ENCODE peak calls at places on chromosomes 3 and 15, in eight cellular contexts. One of them, this sample, is unnamed. For H3K4me1, the result is how much of the 10 kb centered on the place peaks cover.

GRCh38 chr3:148106062-148106461 is 591.6 kb upstream of the AGTR1 start:
- DNase-seq in upper lobe of right lung: no peak
- DNase-seq in endothelial cell of umbilical vein: no peak
- DNase-seq in heart left ventricle: no peak
- DNase-seq in aorta: no peak
- DNase-seq in OCI-LY7: no peak
- DNase-seq in A549: no peak
- DNase-seq in adrenal gland: no peak
- DNase-seq in this sample: no peak

GRCh38 chr3:178223876-178224275 is 312.4 kb upstream of the KCNMB2 start:
- DNase-seq in aorta: no peak
- DNase-seq in heart left ventricle: no peak
- DNase-seq in adrenal gland: no peak
- DNase-seq in OCI-LY7: no peak
- DNase-seq in endothelial cell of umbilical vein: no peak
- DNase-seq in A549: no peak
- DNase-seq in upper lobe of right lung: no peak
- DNase-seq in this sample: peak

GRCh38 chr3:59313365-59313764 is 263.5 kb upstream of the CFAP20DC start:
- DNase-seq in aorta: no peak
- DNase-seq in heart left ventricle: peak
- DNase-seq in OCI-LY7: peak
- DNase-seq in adrenal gland: peak
- DNase-seq in A549: peak
- DNase-seq in endothelial cell of umbilical vein: no peak
- DNase-seq in upper lobe of right lung: peak
- DNase-seq in this sample: no peak

GRCh38 chr15:29570121-29570930 is 251.9 kb downstream of the TJP1 start:
- DNase-seq in adrenal gland: no peak
- DNase-seq in upper lobe of right lung: no peak
- DNase-seq in A549: no peak
- DNase-seq in aorta: no peak
- DNase-seq in OCI-LY7: no peak
- DNase-seq in endothelial cell of umbilical vein: peak
- DNase-seq in heart left ventricle: no peak
- DNase-seq in this sample: no peak

GRCh38 chr15:42921049-42921731 is 612 bp upstream of the TTBK2 start:
- DNase-seq in aorta: peak
- DNase-seq in upper lobe of right lung: no peak
- DNase-seq in endothelial cell of umbilical vein: peak
- DNase-seq in OCI-LY7: peak
- DNase-seq in adrenal gland: peak
- DNase-seq in heart left ventricle: peak
- DNase-seq in A549: no peak
- DNase-seq in this sample: peak

GRCh38 chr15:82805994-82806406 is at the start of gene FSD2:
- DNase-seq in adrenal gland: no peak
- DNase-seq in aorta: no peak
- DNase-seq in upper lobe of right lung: no peak
- DNase-seq in heart left ventricle: peak
- DNase-seq in endothelial cell of umbilical vein: no peak
- DNase-seq in OCI-LY7: peak
- DNase-seq in A549: no peak
- DNase-seq in this sample: no peak

GRCh38 chr3:159852821-159853505 is 135.7 kb upstream of the IL12A start:
- DNase-seq in A549: peak
- DNase-seq in endothelial cell of umbilical vein: peak
- DNase-seq in adrenal gland: no peak
- DNase-seq in heart left ventricle: peak
- DNase-seq in aorta: peak
- DNase-seq in upper lobe of right lung: peak
- DNase-seq in OCI-LY7: no peak
- DNase-seq in this sample: peak

GRCh38 chr3:47867451-47868017 is 64.6 kb downstream of the DHX30 start:
- DNase-seq in adrenal gland: no peak
- DNase-seq in OCI-LY7: no peak
- DNase-seq in endothelial cell of umbilical vein: no peak
- DNase-seq in A549: no peak
- DNase-seq in upper lobe of right lung: no peak
- DNase-seq in heart left ventricle: no peak
- DNase-seq in aorta: no peak
- DNase-seq in this sample: no peak

GRCh38 chr3:150495563-150496168 is 50.6 kb downstream of the SERP1 start:
- DNase-seq in OCI-LY7: peak
- DNase-seq in heart left ventricle: no peak
- DNase-seq in endothelial cell of umbilical vein: peak
- DNase-seq in adrenal gland: no peak
- DNase-seq in A549: peak
- DNase-seq in aorta: no peak
- DNase-seq in upper lobe of right lung: no peak
- DNase-seq in this sample: peak

GRCh38 chr15:64949383-64950141 is 37.9 kb downstream of the ANKDD1A start:
- DNase-seq in upper lobe of right lung: no peak
- DNase-seq in endothelial cell of umbilical vein: no peak
- DNase-seq in A549: no peak
- DNase-seq in heart left ventricle: no peak
- DNase-seq in adrenal gland: no peak
- DNase-seq in OCI-LY7: no peak
- DNase-seq in aorta: no peak
- DNase-seq in this sample: no peak

GRCh38 chr3:132399054-132399929 is 18.0 kb upstream of the DNAJC13 start:
- DNase-seq in endothelial cell of umbilical vein: peak
- DNase-seq in A549: peak
- DNase-seq in upper lobe of right lung: no peak
- DNase-seq in aorta: no peak
- DNase-seq in adrenal gland: peak
- DNase-seq in heart left ventricle: no peak
- DNase-seq in OCI-LY7: peak
- DNase-seq in this sample: peak

GRCh38 chr15:99536422-99537033 is 29.3 kb upstream of the MEF2A start:
- DNase-seq in OCI-LY7: no peak
- DNase-seq in adrenal gland: peak
- DNase-seq in A549: peak
- DNase-seq in aorta: peak
- DNase-seq in heart left ventricle: peak
- DNase-seq in upper lobe of right lung: no peak
- DNase-seq in endothelial cell of umbilical vein: peak
- DNase-seq in this sample: peak

GRCh38 chr3:156256256-156256655 is 135.9 kb downstream of the KCNAB1 start:
- DNase-seq in OCI-LY7: no peak
- DNase-seq in heart left ventricle: no peak
- DNase-seq in endothelial cell of umbilical vein: peak
- DNase-seq in aorta: no peak
- DNase-seq in adrenal gland: no peak
- DNase-seq in upper lobe of right lung: no peak
- DNase-seq in A549: no peak
- DNase-seq in this sample: no peak

GRCh38 chr3:126207166-126207565 is 26.8 kb upstream of the ALDH1L1 start:
- DNase-seq in adrenal gland: no peak
- DNase-seq in A549: no peak
- DNase-seq in heart left ventricle: no peak
- DNase-seq in upper lobe of right lung: no peak
- DNase-seq in OCI-LY7: no peak
- DNase-seq in aorta: no peak
- DNase-seq in endothelial cell of umbilical vein: no peak
- DNase-seq in this sample: no peak

GRCh38 chr15:70866982-70867644 is 13.2 kb upstream of the LARP6 start:
- DNase-seq in upper lobe of right lung: no peak
- DNase-seq in OCI-LY7: no peak
- DNase-seq in aorta: no peak
- DNase-seq in adrenal gland: no peak
- DNase-seq in heart left ventricle: no peak
- DNase-seq in A549: no peak
- DNase-seq in endothelial cell of umbilical vein: no peak
- DNase-seq in this sample: no peak

GRCh38 chr3:120144267-120144666 is 50.0 kb upstream of the GSK3B start:
- DNase-seq in endothelial cell of umbilical vein: no peak
- DNase-seq in adrenal gland: no peak
- DNase-seq in heart left ventricle: no peak
- DNase-seq in upper lobe of right lung: no peak
- DNase-seq in A549: no peak
- DNase-seq in OCI-LY7: no peak
- DNase-seq in aorta: no peak
- DNase-seq in this sample: peak

DNA sequence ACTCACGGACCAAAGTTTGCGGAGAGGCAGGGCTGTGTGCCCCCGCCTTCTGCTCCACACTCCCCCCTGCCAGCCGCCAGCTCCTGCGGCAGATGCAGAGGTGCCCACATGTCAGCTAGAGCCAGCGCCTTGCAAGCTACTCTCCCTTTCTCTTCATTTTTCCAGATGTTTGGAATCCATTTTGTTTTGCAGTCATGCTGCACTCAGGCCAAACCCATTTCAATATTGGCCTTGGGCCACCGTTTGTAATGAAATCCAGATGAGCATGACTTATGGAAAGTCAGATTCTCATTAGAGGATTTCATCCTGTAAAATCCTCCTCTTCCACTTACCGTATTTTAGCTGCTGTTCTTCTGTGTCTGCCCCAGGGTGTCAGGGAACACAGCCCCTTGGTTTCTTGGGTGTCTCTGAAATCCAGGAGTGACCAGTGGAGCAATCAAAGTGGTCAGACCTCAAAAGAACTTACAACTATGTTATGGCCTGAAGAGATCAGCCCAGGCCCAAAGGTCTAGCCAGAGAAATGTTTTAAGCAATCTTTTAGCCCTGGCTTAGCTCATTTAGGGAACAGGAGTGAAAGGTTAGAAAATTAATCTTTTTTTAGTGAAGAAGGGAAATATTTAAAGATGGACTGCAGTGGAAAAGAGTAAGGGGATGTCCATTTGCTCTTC is 65.8 kb downstream of the AAGAB start:
- DNase-seq in A549: no peak
- DNase-seq in adrenal gland: no peak
- DNase-seq in upper lobe of right lung: no peak
- DNase-seq in heart left ventricle: no peak
- DNase-seq in OCI-LY7: no peak
- DNase-seq in endothelial cell of umbilical vein: no peak
- DNase-seq in aorta: no peak
- DNase-seq in this sample: no peak
- H3K4me1 ChIP-seq in A549: half or more
- H3K4me1 ChIP-seq in adrenal gland: under half
- H3K4me1 ChIP-seq in upper lobe of right lung: under half
- H3K4me1 ChIP-seq in heart left ventricle: half or more
- H3K4me1 ChIP-seq in OCI-LY7: under half
- H3K4me1 ChIP-seq in endothelial cell of umbilical vein: under half
- H3K4me1 ChIP-seq in aorta: under half
- H3K4me1 ChIP-seq in this sample: under half

DNA sequence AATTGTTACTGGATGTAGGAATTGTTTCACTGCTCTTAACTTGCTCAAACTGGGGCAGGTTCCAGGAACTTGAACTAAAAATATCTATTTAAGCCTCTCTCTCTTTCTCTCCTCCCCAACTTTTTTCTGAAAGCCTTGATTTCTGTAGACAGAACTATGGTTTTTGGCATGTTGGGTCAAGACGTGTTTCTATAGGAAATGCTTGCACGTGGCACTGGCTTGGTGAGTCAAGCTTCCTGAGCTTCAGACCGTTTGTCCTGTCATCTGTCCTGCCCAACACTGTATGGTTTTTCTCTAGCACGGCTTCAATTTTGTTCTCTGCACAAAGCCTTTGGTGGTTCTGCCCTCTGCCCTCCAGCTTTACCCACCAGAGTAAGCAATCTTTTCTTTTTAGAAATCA is 13.5 kb downstream of the EAF1 start:
- DNase-seq in endothelial cell of umbilical vein: peak
- DNase-seq in A549: no peak
- DNase-seq in heart left ventricle: no peak
- DNase-seq in adrenal gland: no peak
- DNase-seq in upper lobe of right lung: no peak
- DNase-seq in OCI-LY7: no peak
- DNase-seq in aorta: no peak
- DNase-seq in this sample: peak
- H3K27ac ChIP-seq in endothelial cell of umbilical vein: peak
- H3K27ac ChIP-seq in A549: no peak
- H3K27ac ChIP-seq in heart left ventricle: peak
- H3K27ac ChIP-seq in adrenal gland: peak
- H3K27ac ChIP-seq in upper lobe of right lung: no peak
- H3K27ac ChIP-seq in OCI-LY7: no peak
- H3K27ac ChIP-seq in aorta: peak
- H3K27ac ChIP-seq in this sample: no peak

GRCh38 chr3:130379274-130379673 is 33.8 kb downstream of the COL6A5 start:
- DNase-seq in adrenal gland: no peak
- DNase-seq in heart left ventricle: no peak
- DNase-seq in endothelial cell of umbilical vein: no peak
- DNase-seq in upper lobe of right lung: no peak
- DNase-seq in aorta: no peak
- DNase-seq in A549: no peak
- DNase-seq in OCI-LY7: no peak
- DNase-seq in this sample: no peak

GRCh38 chr3:130386604-130387263 is 41.3 kb downstream of the COL6A5 start:
- DNase-seq in adrenal gland: no peak
- DNase-seq in A549: no peak
- DNase-seq in heart left ventricle: no peak
- DNase-seq in upper lobe of right lung: no peak
- DNase-seq in endothelial cell of umbilical vein: peak
- DNase-seq in aorta: no peak
- DNase-seq in OCI-LY7: no peak
- DNase-seq in this sample: peak

GRCh38 chr3:130383424-130383823 is 38.0 kb downstream of the COL6A5 start:
- DNase-seq in heart left ventricle: no peak
- DNase-seq in A549: no peak
- DNase-seq in aorta: no peak
- DNase-seq in upper lobe of right lung: no peak
- DNase-seq in adrenal gland: no peak
- DNase-seq in endothelial cell of umbilical vein: no peak
- DNase-seq in OCI-LY7: no peak
- DNase-seq in this sample: no peak

GRCh38 chr3:130380398-130380797 is 34.9 kb downstream of the COL6A5 start:
- DNase-seq in heart left ventricle: no peak
- DNase-seq in endothelial cell of umbilical vein: no peak
- DNase-seq in adrenal gland: no peak
- DNase-seq in aorta: no peak
- DNase-seq in upper lobe of right lung: no peak
- DNase-seq in A549: no peak
- DNase-seq in OCI-LY7: no peak
- DNase-seq in this sample: no peak

DNA sequence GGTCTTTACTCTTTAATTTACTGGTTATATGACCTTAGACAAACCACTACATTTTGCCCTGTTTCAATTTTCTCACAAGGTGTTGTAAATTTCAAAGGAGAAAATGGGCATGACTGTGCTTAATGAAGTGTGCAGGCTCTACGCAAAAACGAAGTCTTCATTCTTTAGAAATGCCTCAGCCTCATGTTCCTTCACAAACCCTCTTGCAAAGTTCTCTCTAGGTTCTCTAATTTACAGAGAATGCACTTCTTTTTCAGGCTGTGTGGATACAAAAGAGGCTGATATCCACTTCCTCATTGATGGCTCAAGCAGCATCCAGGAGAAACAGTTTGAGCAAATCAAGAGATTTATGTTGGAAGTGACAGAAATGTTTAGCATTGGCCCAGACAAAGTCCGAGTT is 39.1 kb downstream of the COL6A5 start:
- DNase-seq in adrenal gland: no peak
- DNase-seq in upper lobe of right lung: no peak
- DNase-seq in heart left ventricle: no peak
- DNase-seq in endothelial cell of umbilical vein: no peak
- DNase-seq in A549: no peak
- DNase-seq in OCI-LY7: no peak
- DNase-seq in aorta: no peak
- DNase-seq in this sample: no peak
- H3K4me1 ChIP-seq in adrenal gland: under half
- H3K4me1 ChIP-seq in upper lobe of right lung: under half
- H3K4me1 ChIP-seq in heart left ventricle: under half
- H3K4me1 ChIP-seq in endothelial cell of umbilical vein: under half
- H3K4me1 ChIP-seq in A549: under half
- H3K4me1 ChIP-seq in OCI-LY7: under half
- H3K4me1 ChIP-seq in aorta: under half
- H3K4me1 ChIP-seq in this sample: under half

GRCh38 chr3:77150759-77151158 is 110.9 kb downstream of the ROBO2 start:
- DNase-seq in upper lobe of right lung: no peak
- DNase-seq in OCI-LY7: no peak
- DNase-seq in aorta: no peak
- DNase-seq in adrenal gland: no peak
- DNase-seq in endothelial cell of umbilical vein: no peak
- DNase-seq in heart left ventricle: no peak
- DNase-seq in A549: no peak
- DNase-seq in this sample: no peak
- H3K27ac ChIP-seq in upper lobe of right lung: no peak
- H3K27ac ChIP-seq in OCI-LY7: no peak
- H3K27ac ChIP-seq in aorta: no peak
- H3K27ac ChIP-seq in adrenal gland: no peak
- H3K27ac ChIP-seq in endothelial cell of umbilical vein: no peak
- H3K27ac ChIP-seq in heart left ventricle: no peak
- H3K27ac ChIP-seq in A549: no peak
- H3K27ac ChIP-seq in this sample: no peak